ENCODE peak calls at places on chromosomes 11 and 22, in eight cellular contexts. G, F, X, O, W, Z, T and Y are unnamed samples.

GRCh38 chr11:95968585-95968984 is 44.7 kb upstream of the MTMR2 start:
- DNase-seq in G (no peak), F (peak), X (no peak), O (no peak), W (no peak), Z (no peak), T (peak), Y (no peak)

GRCh38 chr11:92865352-92865751 is 104.1 kb upstream of the MTNR1B start:
- DNase-seq in G (no peak), F (no peak), X (no peak), O (no peak), W (no peak), Z (no peak), T (no peak), Y (no peak)

GRCh38 chr11:76327756-76328388 is 53.1 kb downstream of the THAP12 start:
- DNase-seq in G (no peak), F (no peak), X (no peak), O (no peak), W (no peak), Z (no peak), T (no peak), Y (no peak)

GRCh38 chr11:85867751-85868150 is 12.6 kb downstream of the CCDC83 start:
- DNase-seq in G (no peak), F (no peak), X (no peak), O (no peak), W (no peak), Z (no peak), T (no peak), Y (no peak)

GRCh38 chr11:101442171-101442570 is 141.6 kb downstream of the TRPC6 start:
- DNase-seq in G (no peak), F (peak), X (no peak), O (no peak), W (no peak), Z (no peak), T (peak), Y (no peak)

GRCh38 chr22:26781062-26781461 is 123.7 kb downstream of the MIAT start:
- DNase-seq in G (no peak), F (no peak), X (no peak), O (no peak), W (no peak), Z (no peak), T (no peak), Y (no peak)

GRCh38 chr22:41157083-41157482 is 48.0 kb upstream of the L3MBTL2 start:
- DNase-seq in G (no peak), F (no peak), X (no peak), O (no peak), W (no peak), Z (no peak), T (no peak), Y (no peak)

GRCh38 chr11:36540998-36541397 is 26.8 kb upstream of the RAG1 start:
- DNase-seq in G (no peak), F (peak), X (peak), O (no peak), W (peak), Z (peak), T (peak), Y (no peak)

GRCh38 chr11:934437-934950 is 8.8 kb downstream of the AP2A2 start:
- DNase-seq in G (no peak), F (no peak), X (no peak), O (no peak), W (no peak), Z (no peak), T (no peak), Y (no peak)

GRCh38 chr11:115503886-115504278 is 333 bp downstream of the CADM1 start:
- DNase-seq in G (no peak), F (no peak), X (no peak), O (no peak), W (no peak), Z (no peak), T (no peak), Y (no peak)

GRCh38 chr11:17658211-17658610 is 61.2 kb upstream of the MYOD1 start:
- DNase-seq in G (no peak), F (no peak), X (no peak), O (no peak), W (no peak), Z (no peak), T (no peak), Y (no peak)

DNA sequence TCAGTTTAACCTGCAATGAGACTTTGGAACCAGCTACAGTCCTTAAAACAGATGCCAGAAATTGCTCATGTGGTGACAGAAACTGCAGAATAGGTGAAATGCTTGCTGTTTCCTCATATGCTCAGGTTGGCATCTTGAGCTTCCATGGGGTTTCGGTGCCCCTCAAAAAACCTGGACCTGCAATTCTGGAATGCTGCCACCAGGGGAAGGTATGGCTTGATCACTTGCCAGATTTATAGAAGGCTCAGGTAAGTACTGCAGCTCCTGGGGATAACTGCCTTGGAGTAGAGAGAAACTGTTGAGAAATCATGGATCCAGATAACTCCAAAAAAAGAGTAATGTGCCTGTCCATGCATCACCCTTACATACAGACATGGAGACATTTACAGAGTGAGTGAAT is 113.0 kb downstream of the CTTN start:
- DNase-seq in G (no peak), F (no peak), X (peak), O (no peak), W (no peak), Z (no peak), T (peak), Y (no peak)
- TF ChIP-seq CTCF in G (no peak), F (no peak), X (peak), O (no peak), W (no peak), Z (peak), T (peak), Y (no peak)

GRCh38 chr11:89405629-89406028 is 85.5 kb downstream of the NOX4 start:
- DNase-seq in G (no peak), F (peak), X (no peak), O (no peak), W (no peak), Z (no peak), T (peak), Y (no peak)
- TF ChIP-seq CTCF in G (no peak), F (peak), X (no peak), O (no peak), W (no peak), Z (peak), T (peak), Y (no peak)

GRCh38 chr11:67044496-67044895 is 12.2 kb upstream of the RHOD start:
- DNase-seq in G (no peak), F (no peak), X (no peak), O (no peak), W (no peak), Z (no peak), T (no peak), Y (no peak)
- TF ChIP-seq CTCF in G (no peak), F (no peak), X (no peak), O (no peak), W (peak), Z (no peak), T (no peak), Y (no peak)

DNA sequence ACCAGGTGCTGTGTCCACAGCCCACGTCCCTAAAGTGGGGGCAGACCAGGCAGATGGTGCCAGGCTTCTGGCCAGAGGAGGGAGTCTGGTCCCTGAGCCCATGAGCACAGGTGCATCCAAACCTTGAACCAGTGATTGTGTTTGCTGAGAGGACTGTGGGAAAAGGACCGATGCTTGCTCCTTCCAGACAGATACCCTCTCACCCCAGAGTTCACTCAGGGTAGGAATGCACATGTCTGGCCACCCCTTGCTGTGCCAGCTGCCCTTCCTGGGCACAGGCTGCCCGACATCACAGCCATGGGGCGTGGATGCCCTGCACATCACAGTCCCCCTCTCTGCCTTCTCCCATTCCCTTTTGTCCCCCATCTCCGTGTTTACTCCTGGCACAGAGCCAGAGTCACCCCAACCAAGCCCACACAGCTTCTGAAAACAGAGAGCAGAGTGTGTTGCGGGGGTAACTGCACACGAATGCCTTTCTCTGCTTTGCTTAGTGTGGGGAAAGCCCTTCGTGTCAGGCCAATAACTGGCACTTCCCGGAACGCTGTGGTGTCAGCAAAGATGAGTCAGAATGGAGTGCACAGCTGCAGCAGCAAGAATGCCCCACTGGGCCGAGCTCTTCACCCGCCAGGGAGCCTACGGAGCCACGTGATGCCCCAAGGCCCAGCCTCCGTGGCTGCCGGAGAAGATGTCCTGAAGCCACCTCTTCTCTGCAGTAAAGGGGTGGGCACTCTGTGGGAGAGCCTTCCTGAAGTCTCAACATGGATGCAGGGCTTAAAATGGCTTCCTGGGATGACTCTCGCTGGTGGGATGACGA is 7.6 kb downstream of the CARS1 start:
- DNase-seq in G (peak), F (peak), X (no peak), O (peak), W (no peak), Z (no peak), T (peak), Y (peak)
- TF ChIP-seq CTCF in G (peak), F (peak), X (no peak), O (no peak), W (peak), Z (no peak), T (peak), Y (no peak)

GRCh38 chr11:132402056-132402684 is 1031.8 kb downstream of the NTM start:
- DNase-seq in G (no peak), F (peak), X (peak), O (no peak), W (no peak), Z (peak), T (peak), Y (no peak)
- TF ChIP-seq CTCF in G (no peak), F (peak), X (peak), O (no peak), W (no peak), Z (peak), T (peak), Y (no peak)

GRCh38 chr11:120698918-120699317 is 187.4 kb downstream of the GRIK4 start:
- DNase-seq in G (no peak), F (no peak), X (no peak), O (no peak), W (no peak), Z (no peak), T (no peak), Y (no peak)
- TF ChIP-seq CTCF in G (no peak), F (no peak), X (no peak), O (no peak), W (no peak), Z (no peak), T (no peak), Y (no peak)

GRCh38 chr11:79160786-79161403 is 279.9 kb downstream of the TENM4 start:
- DNase-seq in G (no peak), F (peak), X (no peak), O (no peak), W (no peak), Z (no peak), T (peak), Y (no peak)

GRCh38 chr11:79156031-79156430 is 284.8 kb downstream of the TENM4 start:
- DNase-seq in G (no peak), F (no peak), X (no peak), O (no peak), W (no peak), Z (no peak), T (no peak), Y (no peak)

GRCh38 chr11:79155237-79155636 is 285.6 kb downstream of the TENM4 start:
- DNase-seq in G (no peak), F (no peak), X (no peak), O (no peak), W (no peak), Z (no peak), T (no peak), Y (no peak)

GRCh38 chr11:79157738-79158137 is 283.1 kb downstream of the TENM4 start:
- DNase-seq in G (no peak), F (no peak), X (no peak), O (no peak), W (no peak), Z (no peak), T (no peak), Y (no peak)

GRCh38 chr11:79159657-79160450 is 281.0 kb downstream of the TENM4 start:
- DNase-seq in G (no peak), F (peak), X (no peak), O (no peak), W (no peak), Z (no peak), T (no peak), Y (no peak)
- TF ChIP-seq CTCF in G (no peak), F (peak), X (no peak), O (no peak), W (no peak), Z (peak), T (peak), Y (no peak)

GRCh38 chr11:34105079-34105956 is at the start of gene NAT10:
- DNase-seq in G (peak), F (peak), X (peak), O (peak), W (peak), Z (peak), T (peak), Y (peak)
- TF ChIP-seq CTCF in G (peak), F (peak), X (no peak), O (no peak), W (peak), Z (no peak), T (no peak), Y (no peak)